ENCODE peak calls at places on chromosomes 7 and 10, in nine cellular contexts. W is body of pancreas, O is WERI-Rb-1, F is foreskin fibroblast, A is fibroblast of mammary gland, C is GM23338, G is uterus, D is prostate gland, H is astrocyte of the spinal cord. E is an unnamed sample.

GRCh38 chr10:14820010-14820774 is 17.6 kb downstream of the CDNF start:
- DNase-seq in A (peak; percentile 85), H (peak; percentile 75), C (no peak), O (no peak), D (no peak), G (no peak), W (no peak), F (peak; percentile 80), E (peak; percentile 71)

GRCh38 chr10:124888262-124888661 is 53.7 kb upstream of the ZRANB1 start:
- DNase-seq in H (no peak), A (no peak), W (no peak), D (no peak), O (no peak), C (no peak), F (no peak), G (no peak), E (no peak)

GRCh38 chr10:132836248-132836831 is 50.4 kb upstream of the NKX6-2 start:
- DNase-seq in O (no peak), F (no peak), W (peak; percentile 40), G (no peak), C (no peak), H (no peak), D (no peak), A (no peak), E (no peak)

GRCh38 chr7:26293569-26294308 is 2.1 kb downstream of the SNX10 start:
- DNase-seq in G (no peak), W (no peak), O (no peak), A (no peak), C (no peak), D (no peak), H (no peak), F (no peak), E (no peak)

GRCh38 chr7:150945171-150945852 is 32.8 kb downstream of the KCNH2 start:
- DNase-seq in A (no peak), C (no peak), D (no peak), F (no peak), O (no peak), H (no peak), W (no peak), G (no peak), E (no peak)

GRCh38 chr7:134298902-134299683 is 17.6 kb downstream of the SLC35B4 start:
- DNase-seq in F (no peak), A (no peak), O (no peak), D (peak; percentile 48), G (peak; percentile 33), W (no peak), H (peak; percentile 56), C (no peak), E (no peak)

GRCh38 chr7:138226001-138226476 is 149.8 kb downstream of the AKR1D1 start:
- DNase-seq in F (no peak), C (no peak), H (peak; percentile 82), D (no peak), O (no peak), A (no peak), G (peak; percentile 15), W (no peak), E (no peak)

GRCh38 chr7:131302876-131303707 is 24.6 kb upstream of the MKLN1 start:
- DNase-seq in W (peak; percentile 58), O (peak; percentile 33), F (no peak), H (peak; percentile 30), C (peak; percentile 69), A (peak; percentile 37), G (no peak), D (peak; percentile 57), E (no peak)

GRCh38 chr10:44925224-44925623 is 14.1 kb downstream of the TMEM72 start:
- DNase-seq in H (no peak), D (no peak), G (no peak), F (no peak), C (peak; percentile 89), O (peak; percentile 85), W (no peak), A (no peak), E (no peak)

GRCh38 chr7:101912711-101913110 is 95.3 kb downstream of the CUX1 start:
- DNase-seq in D (no peak), O (no peak), F (no peak), H (no peak), C (no peak), A (peak; percentile 57), W (no peak), G (peak; percentile 95), E (no peak)

GRCh38 chr10:31961675-31962074 is 33.0 kb upstream of the ARHGAP12 start:
- DNase-seq in F (peak; percentile 82), G (no peak), H (peak; percentile 70), W (no peak), A (peak; percentile 57), D (no peak), C (no peak), O (no peak), E (peak; percentile 65)

GRCh38 chr10:29253096-29254029 is 35.5 kb upstream of the LYZL1 start:
- DNase-seq in H (no peak), D (no peak), W (no peak), G (no peak), F (no peak), O (no peak), A (peak; percentile 59), C (no peak), E (no peak)

GRCh38 chr7:16880469-16881034 is 1.2 kb downstream of the AGR3 start:
- DNase-seq in W (no peak), O (no peak), F (no peak), H (no peak), A (no peak), D (no peak), C (no peak), G (no peak), E (no peak)

GRCh38 chr7:117666019-117666418 is 186.2 kb downstream of the CFTR start:
- DNase-seq in A (peak; percentile 47), W (no peak), O (no peak), H (peak; percentile 69), G (no peak), C (no peak), D (no peak), F (peak; percentile 13), E (no peak)

GRCh38 chr10:29861811-29862505 is 197.4 kb downstream of the JCAD start:
- DNase-seq in C (no peak), G (no peak), F (peak; percentile 68), A (peak; percentile 92), H (peak; percentile 86), D (no peak), W (no peak), O (no peak), E (peak; percentile 29)

GRCh38 chr10:30813872-30814471 is 184.4 kb upstream of the LYZL2 start:
- DNase-seq in D (no peak), O (no peak), G (no peak), C (no peak), A (peak; percentile 86), H (peak; percentile 92), F (peak; percentile 59), W (no peak), E (no peak)

GRCh38 chr10:69885379-69886156 is 83.9 kb downstream of the COL13A1 start:
- DNase-seq in A (no peak), F (no peak), G (no peak), W (no peak), O (no peak), H (no peak), D (no peak), C (peak; percentile 58), E (no peak)

DNA sequence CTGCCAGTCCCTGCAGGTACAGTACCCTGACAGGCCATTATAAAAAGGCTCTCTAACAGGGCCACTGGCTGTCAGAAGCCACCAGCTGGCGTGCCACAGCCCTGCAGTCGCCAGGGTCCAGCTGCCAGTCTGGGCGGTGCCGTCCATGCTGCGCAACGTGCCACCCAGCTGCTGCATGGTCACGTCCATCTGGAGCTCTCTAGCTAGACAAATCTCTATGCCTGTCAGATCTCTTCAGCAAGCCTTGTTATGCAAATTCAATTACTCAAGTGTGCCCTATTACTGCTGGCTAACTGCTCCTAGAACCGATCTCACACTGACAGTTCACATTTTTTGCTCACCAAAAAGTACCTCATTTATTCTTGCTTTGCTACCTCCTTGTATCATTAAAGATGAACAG is 75.9 kb downstream of the HIBADH start:
- DNase-seq in G (no peak), O (peak; percentile 37), F (no peak), W (peak; percentile 24), D (no peak), A (no peak), C (no peak), H (no peak), E (no peak)
- TF ChIP-seq CTCF in G (no peak), O (no peak), F (no peak), W (no peak), D (no peak), A (no peak), C (no peak), H (no peak), E (no peak)

DNA sequence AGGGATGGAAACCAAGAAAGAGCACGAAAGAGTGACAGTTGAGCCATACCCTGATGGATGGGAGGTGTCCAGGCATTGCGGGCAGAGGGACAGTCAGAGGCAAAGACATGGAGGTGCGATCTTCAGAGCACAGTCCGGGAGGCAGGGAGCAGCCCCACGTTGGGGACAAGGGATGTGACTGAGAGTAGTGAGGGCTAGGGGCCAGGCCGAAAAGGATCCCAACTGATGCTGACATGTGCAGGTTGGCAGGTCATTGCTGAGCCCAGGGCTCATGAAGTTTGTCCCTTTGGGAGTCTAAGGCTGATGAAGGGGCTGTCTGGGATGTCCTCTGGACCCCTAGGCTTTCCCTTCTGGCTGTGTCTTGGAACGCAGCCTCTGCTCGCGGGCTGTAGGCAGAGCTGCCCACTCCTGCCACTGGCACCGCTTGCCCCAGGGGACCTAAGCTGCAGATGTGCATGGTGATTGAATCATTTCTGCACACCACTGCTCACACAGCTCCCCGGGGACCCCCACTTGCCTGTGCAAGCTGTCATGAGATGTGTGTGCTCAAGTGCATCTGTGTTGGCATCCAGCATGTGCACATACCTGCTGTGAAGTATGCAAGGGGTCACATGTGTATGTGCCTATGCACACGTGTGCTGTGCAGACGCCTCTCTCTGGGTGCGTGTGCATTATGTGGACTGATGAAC is 125.1 kb downstream of the ZMIZ1 start:
- DNase-seq in G (no peak), O (no peak), H (no peak), D (no peak), W (no peak), C (no peak), A (no peak), F (no peak), E (no peak)
- H3K4me3 ChIP-seq in G (no peak overlapping the region), O (no peak overlapping the region), H (no peak overlapping the region), D (no peak overlapping the region), W (no peak overlapping the region), C (no peak overlapping the region), A (no peak overlapping the region), F (no peak overlapping the region), E (no peak overlapping the region)

DNA sequence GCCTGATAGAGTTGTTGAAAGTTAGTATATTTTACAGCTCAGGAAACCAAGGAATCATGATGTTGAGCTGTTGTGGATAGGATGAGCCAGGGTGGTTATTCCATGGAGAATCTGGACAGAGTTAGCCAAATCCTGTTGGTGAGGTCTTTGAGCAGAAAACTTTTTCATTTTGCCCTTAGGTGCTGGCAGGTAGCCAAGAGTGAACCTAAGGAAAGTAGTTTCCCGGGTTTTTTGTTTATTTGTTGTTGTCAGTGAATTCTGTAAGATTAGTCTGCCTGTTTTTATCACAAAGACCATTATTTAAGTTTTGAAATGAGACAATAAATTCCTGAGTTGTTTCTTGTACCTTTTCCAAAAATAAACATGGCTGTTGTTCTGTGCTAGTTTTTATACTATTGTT is 61.0 kb downstream of the GALNT11 start:
- DNase-seq in O (no peak), A (no peak), G (no peak), F (no peak), H (no peak), W (no peak), D (no peak), C (no peak), E (no peak)
- TF ChIP-seq CTCF in O (no peak), A (no peak), G (no peak), F (no peak), H (no peak), W (no peak), D (no peak), C (no peak), E (no peak)

GRCh38 chr10:18650618-18651017 is 769 bp downstream of the NSUN6 start:
- DNase-seq in W (no peak), F (no peak), H (no peak), A (no peak), O (no peak), G (no peak), C (no peak), D (no peak), E (no peak)
- H3K4me3 ChIP-seq in W (peak overlapping the region; percentile 49), F (peak overlapping the region; percentile 77), H (peak overlapping the region; percentile 70), A (peak overlapping the region; percentile 96), O (peak overlapping the region; percentile 84), G (peak overlapping the region; percentile 55), C (peak overlapping the region; percentile 91), D (peak overlapping the region; percentile 55), E (peak overlapping the region; percentile 92)

E was measured in AG09309.